ENCODE peak calls at places on chromosomes 4 and X, in nine cellular contexts. M, K, O, A, X, V, F, R and T are unnamed samples.

GRCh38 chrX:40807384-40807783 is 72.0 kb upstream of the MED14 start:
- ATAC-seq in M (no peak), K (no peak), O (no peak), A (no peak), X (no peak), V (no peak), F (no peak), R (no peak), T (no peak)

GRCh38 chrX:130728208-130728607 is 174.8 kb downstream of the ENOX2 start:
- ATAC-seq in M (no peak), K (no peak), O (no peak), A (no peak), X (no peak), V (no peak), F (no peak), R (no peak), T (no peak)

GRCh38 chr4:116066711-116067245 is 953.4 kb upstream of the NDST4 start:
- ATAC-seq in M (no peak), K (no peak), O (no peak), A (no peak), X (no peak), V (no peak), F (no peak), R (no peak), T (no peak)

GRCh38 chr4:150140774-150141400 is 62.6 kb downstream of the DCLK2 start:
- ATAC-seq in M (no peak), K (no peak), O (peak; percentile 60), A (no peak), X (no peak), V (peak; percentile 20), F (no peak), R (peak; percentile 42), T (peak; percentile 32)

GRCh38 chr4:168931215-168931650 is 78.8 kb downstream of the CBR4 start:
- ATAC-seq in M (no peak), K (no peak), O (no peak), A (peak; percentile 16), X (peak; percentile 48), V (peak; percentile 59), F (no peak), R (no peak), T (peak; percentile 41)

GRCh38 chrX:46791927-46792825 is 33.3 kb upstream of the SLC9A7 start:
- ATAC-seq in M (peak; percentile 61), K (peak; percentile 81), O (peak; percentile 89), A (peak; percentile 86), X (no peak), V (peak; percentile 80), F (peak; percentile 72), R (peak; percentile 87), T (peak; percentile 76)

GRCh38 chr4:120830204-120830603 is 92.3 kb downstream of the PRDM5 start:
- ATAC-seq in M (no peak), K (no peak), O (no peak), A (peak; percentile 59), X (peak; percentile 96), V (no peak), F (no peak), R (no peak), T (peak; percentile 55)

GRCh38 chr4:47530801-47531200 is 45.7 kb downstream of the ATP10D start:
- ATAC-seq in M (no peak), K (no peak), O (no peak), A (no peak), X (no peak), V (no peak), F (no peak), R (no peak), T (no peak)

GRCh38 chr4:17398805-17399204 is 113.1 kb downstream of the QDPR start:
- ATAC-seq in M (no peak), K (no peak), O (no peak), A (no peak), X (no peak), V (no peak), F (no peak), R (no peak), T (no peak)

GRCh38 chr4:150739591-150739990 is 157.6 kb downstream of the MAB21L2 start:
- ATAC-seq in M (no peak), K (no peak), O (no peak), A (no peak), X (no peak), V (no peak), F (no peak), R (no peak), T (no peak)

GRCh38 chrX:2632533-2633504 is 58.3 kb upstream of the CD99 start:
- ATAC-seq in M (no peak), K (no peak), O (no peak), A (no peak), X (no peak), V (no peak), F (no peak), R (no peak), T (no peak)

GRCh38 chr4:116223059-116223732 is 862.2 kb downstream of the TRAM1L1 start:
- ATAC-seq in M (no peak), K (no peak), O (no peak), A (no peak), X (no peak), V (no peak), F (no peak), R (no peak), T (no peak)

GRCh38 chr4:845233-845835 is 19.4 kb upstream of the CPLX1 start:
- ATAC-seq in M (no peak), K (no peak), O (no peak), A (no peak), X (no peak), V (peak; percentile 16), F (no peak), R (no peak), T (peak; percentile 33)

GRCh38 chr4:105191621-105192210 is 45.0 kb downstream of the TET2 start:
- ATAC-seq in M (peak; percentile 83), K (peak; percentile 83), O (no peak), A (no peak), X (peak; percentile 50), V (no peak), F (peak; percentile 71), R (peak; percentile 70), T (peak; percentile 73)